ENCODE peak calls at places on chromosomes 6 and 20, in four cellular contexts. H, O, E and Z are unnamed samples.

GRCh38 chr20:37276494-37277252 is 12.8 kb upstream of the MANBAL start:
- DNase-seq in H (peak), E (no peak), O (no peak), Z (no peak)

GRCh38 chr6:25959890-25960531 is 2.6 kb upstream of the TRIM38 start:
- DNase-seq in E (no peak), H (no peak), O (no peak), Z (no peak)

GRCh38 chr6:6678811-6679210 is 90.3 kb downstream of the LY86 start:
- DNase-seq in E (no peak), H (no peak), O (no peak), Z (no peak)

GRCh38 chr6:98971303-98971702 is 23.6 kb upstream of the FBXL4 start:
- DNase-seq in E (no peak), O (no peak), H (no peak), Z (no peak)

GRCh38 chr6:41581381-41581991 is 35.3 kb downstream of the FOXP4 start:
- DNase-seq in E (no peak), O (no peak), H (no peak), Z (no peak)

GRCh38 chr6:55293116-55293515 is 34.2 kb upstream of the GFRAL start:
- DNase-seq in H (peak), E (peak), O (no peak), Z (no peak)

GRCh38 chr20:513429-513828 is 30.2 kb downstream of the CSNK2A1 start:
- DNase-seq in E (no peak), O (no peak), H (no peak), Z (no peak)

GRCh38 chr6:14339172-14339571 is 221.6 kb downstream of the CD83 start:
- DNase-seq in O (no peak), E (no peak), H (no peak), Z (no peak)

GRCh38 chr6:12288211-12288618 is 1.9 kb upstream of the EDN1 start:
- DNase-seq in E (no peak), O (no peak), H (no peak), Z (no peak)

GRCh38 chr6:87742106-87742505 is 40.1 kb upstream of the AKIRIN2 start:
- DNase-seq in O (no peak), E (no peak), H (no peak), Z (no peak)

GRCh38 chr6:123808556-123808955 is 4.9 kb downstream of the NKAIN2 start:
- DNase-seq in H (no peak), E (no peak), O (no peak), Z (no peak)

GRCh38 chr6:4899249-4899648 is 104.6 kb downstream of the RPP40 start:
- DNase-seq in H (no peak), O (no peak), E (no peak), Z (no peak)

GRCh38 chr20:63651942-63652191 is 1.4 kb downstream of the STMN3 start:
- DNase-seq in E (peak), H (no peak), O (no peak), Z (no peak)

GRCh38 chr6:53673138-53673801 is 7.7 kb upstream of the KLHL31 start:
- DNase-seq in H (peak), O (no peak), E (no peak), Z (no peak)

GRCh38 chr6:165204807-165205545 is 104.4 kb downstream of the C6orf118 start:
- DNase-seq in E (no peak), H (no peak), O (no peak), Z (no peak)

GRCh38 chr6:82833481-82833880 is 232.2 kb downstream of the UBE3D start:
- DNase-seq in O (no peak), H (no peak), E (no peak), Z (no peak)

GRCh38 chr20:54086444-54087134 is 16.2 kb upstream of the BCAS1 start:
- DNase-seq in E (no peak), O (no peak), H (no peak), Z (no peak)

GRCh38 chr20:4261333-4262284 is 246.3 kb upstream of the RNF24 start:
- DNase-seq in E (no peak), O (no peak), H (no peak), Z (no peak)

GRCh38 chr20:61599061-61599930 is 347.2 kb downstream of the CDH4 start:
- DNase-seq in E (peak), O (no peak), H (no peak), Z (peak)

GRCh38 chr6:106411643-106412200 is 51.2 kb downstream of the CRYBG1 start:
- DNase-seq in H (no peak), E (no peak), O (no peak), Z (peak)

GRCh38 chr6:158972241-158973233 is 27.5 kb downstream of the RSPH3 start:
- DNase-seq in E (peak), H (peak), O (peak), Z (no peak)

GRCh38 chr6:42390228-42390934 is 61.3 kb downstream of the TRERF1 start:
- DNase-seq in O (no peak), H (no peak), E (no peak), Z (no peak)

GRCh38 chr6:53241936-53242335 is 93.3 kb upstream of the GCM1 start:
- DNase-seq in O (no peak), H (no peak), E (no peak), Z (no peak)

GRCh38 chr6:155183095-155183494 is 80.7 kb upstream of the CLDN20 start:
- DNase-seq in O (no peak), H (no peak), E (no peak), Z (no peak)

GRCh38 chr20:62567246-62568044 is 74.9 kb upstream of the SLCO4A1 start:
- DNase-seq in H (no peak), O (no peak), E (no peak), Z (no peak)

GRCh38 chr6:34508425-34508824 is 42.5 kb downstream of the PACSIN1 start:
- DNase-seq in E (no peak), O (no peak), H (no peak), Z (no peak)

GRCh38 chr6:155327326-155328073 is 13.2 kb upstream of the TFB1M start:
- DNase-seq in O (no peak), E (peak), H (peak), Z (peak)

GRCh38 chr20:62405108-62405980 is 1.7 kb downstream of the CABLES2 start:
- DNase-seq in H (peak), E (peak), O (no peak), Z (peak)

GRCh38 chr6:139250296-139251274 is 41.2 kb downstream of the TXLNB start:
- DNase-seq in O (no peak), E (peak), H (peak), Z (peak)

GRCh38 chr6:12576389-12576788 is 140.2 kb upstream of the PHACTR1 start:
- DNase-seq in H (no peak), O (no peak), E (no peak), Z (no peak)

GRCh38 chr20:51763965-51764602 is 4.1 kb downstream of the ATP9A start:
- DNase-seq in O (no peak), E (no peak), H (no peak), Z (no peak)

GRCh38 chr6:57173056-57173885 is 1.1 kb downstream of the BAG2 start:
- DNase-seq in H (peak), O (no peak), E (no peak), Z (no peak)

GRCh38 chr20:46057856-46058655 is 29.0 kb downstream of the SLC12A5 start:
- DNase-seq in H (no peak), O (no peak), E (no peak), Z (peak)

GRCh38 chr6:56932891-56933473 is 21.9 kb upstream of the BEND6 start:
- DNase-seq in H (no peak), O (no peak), E (no peak), Z (no peak)

GRCh38 chr6:105209950-105210706 is 30.3 kb upstream of the POPDC3 start:
- DNase-seq in O (no peak), H (peak), E (no peak), Z (no peak)

DNA sequence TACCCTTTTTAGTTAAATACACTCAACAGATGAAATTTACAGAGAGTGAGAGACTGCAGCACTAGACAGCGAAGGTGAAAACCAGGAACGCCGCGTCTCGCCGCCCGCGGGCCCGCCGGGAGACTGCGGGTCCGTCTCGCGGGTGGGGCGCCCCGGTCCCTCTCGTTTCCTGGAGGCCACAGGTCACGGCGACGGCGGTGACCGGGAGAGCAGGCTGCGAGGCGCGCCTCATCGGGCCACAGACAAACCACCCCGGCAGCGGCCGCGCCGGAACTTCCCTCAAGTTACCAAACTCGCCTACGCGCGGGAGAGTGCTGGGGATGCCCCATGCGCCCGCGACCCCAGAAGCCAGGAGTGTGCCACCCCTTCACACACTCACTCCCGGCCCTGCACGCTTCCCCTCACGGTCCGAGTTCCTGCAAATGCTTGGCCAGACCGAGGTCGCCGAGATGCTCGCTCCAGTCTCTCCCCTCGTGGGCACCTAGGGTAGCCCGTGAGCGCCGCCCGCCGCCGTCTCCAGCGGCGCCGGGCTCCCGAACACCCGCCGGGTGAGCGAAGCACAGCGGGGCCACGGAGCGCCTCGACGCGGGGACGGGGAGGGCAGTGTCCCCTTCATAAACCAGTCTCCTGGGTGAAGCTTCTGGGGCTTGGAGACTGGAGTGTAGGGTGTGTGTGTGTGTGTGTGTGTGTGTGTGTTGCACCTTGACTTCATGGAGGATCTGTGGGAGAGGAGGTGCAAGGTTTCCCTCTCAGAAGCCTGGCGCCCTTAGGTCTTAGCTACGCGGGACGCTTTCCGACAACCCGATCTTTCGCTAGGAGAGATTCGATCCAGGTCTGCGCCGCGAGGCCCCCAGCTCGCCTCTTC is 1.4 kb downstream of the BACH2 start:
- DNase-seq in H (no peak), E (peak), O (no peak), Z (peak)
- TF ChIP-seq NR2C2 in H (no peak), E (no peak), O (no peak), Z (no peak)

GRCh38 chr6:144063744-144064401 is 31.5 kb downstream of the SF3B5 start:
- DNase-seq in E (peak), H (peak), O (peak), Z (peak)

GRCh38 chr6:144064402-144064830 is 31.0 kb downstream of the SF3B5 start:
- DNase-seq in E (peak), H (no peak), O (no peak), Z (peak)

GRCh38 chr6:144066745-144067484 is 28.5 kb downstream of the SF3B5 start:
- DNase-seq in E (no peak), H (no peak), O (peak), Z (no peak)

GRCh38 chr6:144064831-144065668 is 30.3 kb downstream of the SF3B5 start:
- DNase-seq in H (no peak), E (no peak), O (peak), Z (no peak)

DNA sequence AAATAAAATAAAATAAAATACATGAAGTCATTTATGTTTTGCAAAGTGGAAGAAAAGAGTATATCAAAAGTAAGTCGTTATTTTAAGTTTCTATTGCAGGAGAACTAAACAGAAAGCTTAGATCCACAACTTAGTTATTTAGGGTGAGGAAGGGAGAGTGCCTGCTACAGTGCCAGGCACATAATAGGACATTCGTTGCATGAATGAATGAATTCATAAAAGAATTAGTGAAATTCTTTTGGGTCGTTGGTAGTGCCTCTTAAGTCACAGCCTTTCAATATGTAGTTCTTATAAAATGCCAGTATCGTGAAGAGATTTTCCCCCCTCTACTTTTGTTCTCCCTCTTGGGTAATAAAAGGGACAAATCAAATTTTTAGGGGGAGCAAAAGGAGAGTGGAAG is 29.1 kb downstream of the SF3B5 start:
- DNase-seq in O (no peak), E (no peak), H (no peak), Z (no peak)
- TF ChIP-seq ESRRA in O (no peak), E (no peak), H (no peak), Z (no peak)

GRCh38 chr20:47133809-47134456 is 222.6 kb downstream of the ZMYND8 start:
- DNase-seq in E (no peak), H (no peak), O (no peak), Z (no peak)
- TF ChIP-seq CREB1 in E (no peak), H (no peak), O (no peak), Z (no peak)

GRCh38 chr6:134956032-134956431 is 6.1 kb upstream of the ALDH8A1 start:
- DNase-seq in O (no peak), H (no peak), E (no peak), Z (no peak)

GRCh38 chr6:134959603-134960002 is 9.7 kb upstream of the ALDH8A1 start:
- DNase-seq in E (no peak), O (no peak), H (no peak), Z (no peak)

GRCh38 chr6:134954272-134954990 is 4.5 kb upstream of the ALDH8A1 start:
- DNase-seq in E (no peak), O (no peak), H (no peak), Z (no peak)

GRCh38 chr6:134961366-134961765 is 11.5 kb upstream of the ALDH8A1 start:
- DNase-seq in O (no peak), H (no peak), E (no peak), Z (no peak)

GRCh38 chr6:134956676-134957075 is 6.8 kb upstream of the ALDH8A1 start:
- DNase-seq in E (no peak), O (no peak), H (no peak), Z (no peak)
- TF ChIP-seq NR2C2 in E (no peak), O (no peak), H (no peak), Z (no peak)

GRCh38 chr6:154092336-154092962 is 53.4 kb downstream of the OPRM1 start:
- DNase-seq in O (no peak), H (no peak), E (no peak), Z (no peak)

GRCh38 chr6:154080434-154081189 is 41.6 kb downstream of the OPRM1 start:
- DNase-seq in O (no peak), E (no peak), H (no peak), Z (no peak)

DNA sequence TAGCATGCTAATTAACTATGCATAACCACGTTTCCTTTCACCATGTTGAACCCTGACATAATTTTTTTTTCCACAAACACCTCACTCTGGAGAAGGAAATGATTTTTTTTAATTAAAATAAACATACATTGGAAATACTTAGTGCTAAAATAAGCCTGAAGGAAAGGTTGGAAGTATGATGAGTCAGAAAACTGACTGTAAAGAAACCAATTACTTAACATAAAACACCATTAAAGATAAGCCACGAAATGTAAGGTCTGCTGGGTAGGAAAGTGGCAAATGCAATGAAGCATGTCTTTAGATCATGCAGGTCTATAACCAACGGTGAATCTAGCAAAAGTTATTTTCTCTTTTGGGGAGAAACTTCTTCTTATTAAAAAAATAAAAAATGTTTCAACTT is 47.5 kb downstream of the OPRM1 start:
- DNase-seq in E (no peak), O (no peak), H (no peak), Z (no peak)
- TF ChIP-seq ESRRA in E (no peak), O (no peak), H (no peak), Z (no peak)

DNA sequence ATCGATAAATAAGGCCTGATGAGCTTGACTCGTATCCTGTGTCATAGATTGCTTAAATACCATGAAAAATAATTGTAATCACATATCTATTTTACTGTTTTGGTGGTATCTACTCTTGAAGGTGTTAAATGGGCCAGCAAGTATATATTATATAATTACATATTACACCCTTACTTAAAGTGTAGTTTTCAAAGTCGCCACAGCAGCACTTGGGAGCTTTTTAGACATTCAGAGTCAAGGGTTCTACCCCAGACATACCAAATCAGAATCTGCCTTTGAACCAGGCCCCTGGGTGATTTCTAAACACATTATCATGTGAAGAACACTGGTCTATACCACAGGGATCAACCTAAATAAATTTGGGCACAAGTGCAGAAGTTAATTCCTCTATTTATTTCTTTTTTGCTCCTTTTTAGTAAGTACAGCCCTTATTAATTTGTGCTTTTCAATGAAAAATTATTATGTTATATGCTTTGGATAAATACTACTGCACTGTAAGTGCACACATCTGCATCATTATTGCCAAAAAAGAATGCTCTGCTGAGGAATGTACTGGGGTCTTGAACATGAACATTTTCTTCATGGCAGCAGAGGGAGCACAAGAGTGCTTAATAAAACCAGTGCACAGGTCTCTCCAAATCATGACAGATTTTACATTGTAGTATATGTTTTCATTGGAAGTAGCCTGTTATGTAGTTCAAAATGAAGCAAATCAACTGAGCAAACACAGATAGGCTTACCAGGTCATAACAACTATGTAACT is 3.1 kb upstream of the ATXN1 start:
- DNase-seq in H (peak), O (no peak), E (no peak), Z (no peak)
- TF ChIP-seq CREB1 in H (no peak), O (no peak), E (no peak), Z (no peak)

DNA sequence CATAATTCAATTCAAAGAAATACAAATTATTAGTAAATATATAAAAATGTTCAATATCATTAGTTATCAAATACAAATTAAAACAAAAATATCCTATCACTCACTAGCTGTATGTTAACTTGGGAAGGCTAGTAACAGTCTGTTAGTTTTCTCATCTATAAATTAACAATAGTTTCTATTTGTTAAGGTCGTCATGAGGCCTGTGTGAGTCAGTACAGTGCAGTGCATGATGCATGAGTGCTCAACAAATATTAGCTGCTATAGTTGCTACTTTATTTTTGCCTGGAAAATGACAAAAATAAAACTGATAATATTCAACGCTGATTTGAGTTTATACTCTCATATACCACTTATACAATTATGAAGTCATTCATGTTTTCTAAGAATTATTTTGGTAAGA is 401.6 kb upstream of the RUNX2 start:
- DNase-seq in E (no peak), O (no peak), H (no peak), Z (no peak)
- TF ChIP-seq NR2C2 in E (no peak), O (no peak), H (no peak), Z (no peak)